ENCODE peak calls at places on chromosomes 13 and 19, in five cellular contexts. One of them, this sample, is unnamed.

GRCh38 chr19:13920940-13921744 is 15.1 kb downstream of the CC2D1A start:
- DNase-seq in HEK293T: peak
- DNase-seq in type B pancreatic cell: no peak
- DNase-seq in T-helper 1 cell: peak
- DNase-seq in GM04504: no peak
- DNase-seq in this sample: no peak

GRCh38 chr19:57974434-57974833 is at the start of gene C19orf18:
- DNase-seq in type B pancreatic cell: no peak
- DNase-seq in T-helper 1 cell: no peak
- DNase-seq in GM04504: no peak
- DNase-seq in HEK293T: no peak
- DNase-seq in this sample: no peak

GRCh38 chr19:53576941-53577653 is 39.2 kb downstream of the ZNF331 start:
- DNase-seq in GM04504: no peak
- DNase-seq in type B pancreatic cell: no peak
- DNase-seq in T-helper 1 cell: no peak
- DNase-seq in HEK293T: no peak
- DNase-seq in this sample: no peak

GRCh38 chr19:48558018-48558684 is 6.2 kb downstream of the SULT2B1 start:
- DNase-seq in type B pancreatic cell: no peak
- DNase-seq in T-helper 1 cell: no peak
- DNase-seq in HEK293T: no peak
- DNase-seq in GM04504: no peak
- DNase-seq in this sample: peak

GRCh38 chr13:47672982-47673670 is 327.9 kb downstream of the SUCLA2 start:
- DNase-seq in type B pancreatic cell: no peak
- DNase-seq in HEK293T: no peak
- DNase-seq in T-helper 1 cell: no peak
- DNase-seq in GM04504: peak
- DNase-seq in this sample: no peak

GRCh38 chr13:52454459-52454824 is 836 bp upstream of the CKAP2 start:
- DNase-seq in GM04504: no peak
- DNase-seq in T-helper 1 cell: peak
- DNase-seq in HEK293T: no peak
- DNase-seq in type B pancreatic cell: no peak
- DNase-seq in this sample: peak

GRCh38 chr19:51726049-51726448 is 2.3 kb upstream of the HAS1 start:
- DNase-seq in GM04504: peak
- DNase-seq in type B pancreatic cell: no peak
- DNase-seq in T-helper 1 cell: no peak
- DNase-seq in HEK293T: no peak
- DNase-seq in this sample: no peak

GRCh38 chr13:47036291-47037008 is 139.6 kb upstream of the HTR2A start:
- DNase-seq in HEK293T: no peak
- DNase-seq in type B pancreatic cell: no peak
- DNase-seq in GM04504: no peak
- DNase-seq in T-helper 1 cell: no peak
- DNase-seq in this sample: no peak

GRCh38 chr13:100904293-100904976 is 229.8 kb upstream of the TMTC4 start:
- DNase-seq in T-helper 1 cell: no peak
- DNase-seq in type B pancreatic cell: no peak
- DNase-seq in HEK293T: no peak
- DNase-seq in GM04504: no peak
- DNase-seq in this sample: no peak

GRCh38 chr19:46736544-46737274 is 9.1 kb upstream of the FKRP start:
- DNase-seq in type B pancreatic cell: no peak
- DNase-seq in HEK293T: no peak
- DNase-seq in GM04504: no peak
- DNase-seq in T-helper 1 cell: no peak
- DNase-seq in this sample: no peak

GRCh38 chr19:41195675-41196497 is 2.9 kb downstream of the CYP2S1 start:
- DNase-seq in HEK293T: no peak
- DNase-seq in type B pancreatic cell: no peak
- DNase-seq in T-helper 1 cell: no peak
- DNase-seq in GM04504: no peak
- DNase-seq in this sample: no peak

GRCh38 chr13:45191874-45192273 is 9.0 kb downstream of the KCTD4 start:
- DNase-seq in T-helper 1 cell: no peak
- DNase-seq in type B pancreatic cell: no peak
- DNase-seq in HEK293T: no peak
- DNase-seq in GM04504: no peak
- DNase-seq in this sample: no peak

GRCh38 chr19:44640518-44640917 is 3.2 kb upstream of the PVR start:
- DNase-seq in GM04504: no peak
- DNase-seq in type B pancreatic cell: no peak
- DNase-seq in HEK293T: no peak
- DNase-seq in T-helper 1 cell: no peak
- DNase-seq in this sample: no peak

GRCh38 chr13:65336916-65337315 is 1893.2 kb downstream of the PCDH9 start:
- DNase-seq in type B pancreatic cell: no peak
- DNase-seq in T-helper 1 cell: no peak
- DNase-seq in HEK293T: no peak
- DNase-seq in GM04504: peak
- DNase-seq in this sample: no peak

GRCh38 chr13:48125794-48126228 is 30.9 kb upstream of the MED4 start:
- DNase-seq in type B pancreatic cell: no peak
- DNase-seq in T-helper 1 cell: no peak
- DNase-seq in HEK293T: no peak
- DNase-seq in GM04504: no peak
- DNase-seq in this sample: no peak

GRCh38 chr19:5698635-5699422 is 8.7 kb downstream of the RPL36 start:
- DNase-seq in HEK293T: no peak
- DNase-seq in T-helper 1 cell: no peak
- DNase-seq in type B pancreatic cell: no peak
- DNase-seq in GM04504: no peak
- DNase-seq in this sample: no peak

GRCh38 chr19:45804140-45804958 is 10.8 kb downstream of the RSPH6A start:
- DNase-seq in HEK293T: no peak
- DNase-seq in T-helper 1 cell: no peak
- DNase-seq in type B pancreatic cell: no peak
- DNase-seq in GM04504: no peak
- DNase-seq in this sample: no peak

GRCh38 chr19:38013913-38014575 is 107.0 kb downstream of the SIPA1L3 start:
- DNase-seq in type B pancreatic cell: no peak
- DNase-seq in T-helper 1 cell: no peak
- DNase-seq in GM04504: no peak
- DNase-seq in HEK293T: no peak
- DNase-seq in this sample: no peak

This sample was measured in HuH-7.5.